ENCODE peak calls at places on chromosomes 2 and 18, in six cellular contexts. One of them, this sample, is unnamed.

GRCh38 chr2:224946911-224947310 is 95.4 kb downstream of the DOCK10 start:
- DNase-seq in Peyer's patch: no peak
- DNase-seq in mucosa of descending colon: no peak
- DNase-seq in suprapubic skin: no peak
- DNase-seq in CD8-positive, alpha-beta T cell: no peak
- DNase-seq in NB4: peak
- DNase-seq in this sample: peak

GRCh38 chr2:71930073-71930681 is 217.5 kb downstream of the CYP26B1 start:
- DNase-seq in NB4: no peak
- DNase-seq in CD8-positive, alpha-beta T cell: peak
- DNase-seq in suprapubic skin: no peak
- DNase-seq in Peyer's patch: peak
- DNase-seq in mucosa of descending colon: peak
- DNase-seq in this sample: no peak

GRCh38 chr2:183866666-183867065 is 731.7 kb upstream of the ZNF804A start:
- DNase-seq in suprapubic skin: no peak
- DNase-seq in NB4: no peak
- DNase-seq in mucosa of descending colon: no peak
- DNase-seq in Peyer's patch: no peak
- DNase-seq in CD8-positive, alpha-beta T cell: no peak
- DNase-seq in this sample: no peak

GRCh38 chr2:200756618-200757321 is 54.9 kb upstream of the BZW1 start:
- DNase-seq in Peyer's patch: peak
- DNase-seq in NB4: peak
- DNase-seq in mucosa of descending colon: peak
- DNase-seq in suprapubic skin: no peak
- DNase-seq in CD8-positive, alpha-beta T cell: no peak
- DNase-seq in this sample: peak

GRCh38 chr2:8926356-8926755 is 77.1 kb downstream of the MBOAT2 start:
- DNase-seq in Peyer's patch: no peak
- DNase-seq in NB4: no peak
- DNase-seq in mucosa of descending colon: no peak
- DNase-seq in suprapubic skin: no peak
- DNase-seq in CD8-positive, alpha-beta T cell: no peak
- DNase-seq in this sample: no peak

GRCh38 chr2:10141736-10142639 is 19.4 kb downstream of the RRM2 start:
- DNase-seq in CD8-positive, alpha-beta T cell: no peak
- DNase-seq in mucosa of descending colon: peak
- DNase-seq in NB4: peak
- DNase-seq in suprapubic skin: no peak
- DNase-seq in Peyer's patch: peak
- DNase-seq in this sample: no peak

GRCh38 chr18:73235491-73235890 is 367.7 kb upstream of the NETO1 start:
- DNase-seq in NB4: no peak
- DNase-seq in mucosa of descending colon: no peak
- DNase-seq in Peyer's patch: no peak
- DNase-seq in CD8-positive, alpha-beta T cell: no peak
- DNase-seq in suprapubic skin: no peak
- DNase-seq in this sample: peak

GRCh38 chr2:219059375-219059724 is 1.4 kb downstream of the IHH start:
- DNase-seq in CD8-positive, alpha-beta T cell: no peak
- DNase-seq in mucosa of descending colon: no peak
- DNase-seq in Peyer's patch: no peak
- DNase-seq in NB4: no peak
- DNase-seq in suprapubic skin: no peak
- DNase-seq in this sample: no peak

GRCh38 chr18:8493141-8493540 is 116.1 kb upstream of the RAB12 start:
- DNase-seq in Peyer's patch: no peak
- DNase-seq in suprapubic skin: no peak
- DNase-seq in CD8-positive, alpha-beta T cell: no peak
- DNase-seq in mucosa of descending colon: no peak
- DNase-seq in NB4: no peak
- DNase-seq in this sample: no peak

GRCh38 chr2:100008960-100009359 is 133.4 kb downstream of the AFF3 start:
- DNase-seq in mucosa of descending colon: no peak
- DNase-seq in suprapubic skin: no peak
- DNase-seq in NB4: peak
- DNase-seq in Peyer's patch: no peak
- DNase-seq in CD8-positive, alpha-beta T cell: no peak
- DNase-seq in this sample: peak

GRCh38 chr18:50247562-50247961 is 18.7 kb downstream of the CFAP53 start:
- DNase-seq in Peyer's patch: no peak
- DNase-seq in CD8-positive, alpha-beta T cell: no peak
- DNase-seq in suprapubic skin: no peak
- DNase-seq in mucosa of descending colon: no peak
- DNase-seq in NB4: no peak
- DNase-seq in this sample: no peak

GRCh38 chr2:138391956-138392355 is 109.6 kb upstream of the SPOPL start:
- DNase-seq in suprapubic skin: no peak
- DNase-seq in mucosa of descending colon: no peak
- DNase-seq in NB4: no peak
- DNase-seq in CD8-positive, alpha-beta T cell: no peak
- DNase-seq in Peyer's patch: no peak
- DNase-seq in this sample: no peak

GRCh38 chr2:4340536-4340935 is 637.2 kb downstream of the DCDC2C start:
- DNase-seq in suprapubic skin: no peak
- DNase-seq in CD8-positive, alpha-beta T cell: no peak
- DNase-seq in Peyer's patch: no peak
- DNase-seq in mucosa of descending colon: no peak
- DNase-seq in NB4: no peak
- DNase-seq in this sample: no peak

GRCh38 chr18:33596178-33596854 is 18.3 kb downstream of the ASXL3 start:
- DNase-seq in NB4: no peak
- DNase-seq in Peyer's patch: no peak
- DNase-seq in suprapubic skin: no peak
- DNase-seq in mucosa of descending colon: no peak
- DNase-seq in CD8-positive, alpha-beta T cell: no peak
- DNase-seq in this sample: peak

GRCh38 chr18:61435064-61435652 is 101.9 kb downstream of the CDH20 start:
- DNase-seq in mucosa of descending colon: peak
- DNase-seq in Peyer's patch: no peak
- DNase-seq in suprapubic skin: no peak
- DNase-seq in CD8-positive, alpha-beta T cell: no peak
- DNase-seq in NB4: peak
- DNase-seq in this sample: no peak

GRCh38 chr2:240225660-240226475 is 85.4 kb upstream of the OTOS start:
- DNase-seq in suprapubic skin: peak
- DNase-seq in NB4: no peak
- DNase-seq in CD8-positive, alpha-beta T cell: no peak
- DNase-seq in mucosa of descending colon: no peak
- DNase-seq in Peyer's patch: peak
- DNase-seq in this sample: no peak

GRCh38 chr2:135226961-135227360 is 174.9 kb downstream of the RAB3GAP1 start:
- DNase-seq in CD8-positive, alpha-beta T cell: no peak
- DNase-seq in suprapubic skin: no peak
- DNase-seq in Peyer's patch: no peak
- DNase-seq in mucosa of descending colon: no peak
- DNase-seq in NB4: no peak
- DNase-seq in this sample: peak

GRCh38 chr2:241219030-241219382 is 30.5 kb downstream of the ANO7 start:
- DNase-seq in suprapubic skin: no peak
- DNase-seq in Peyer's patch: no peak
- DNase-seq in mucosa of descending colon: no peak
- DNase-seq in NB4: no peak
- DNase-seq in CD8-positive, alpha-beta T cell: no peak
- DNase-seq in this sample: no peak

GRCh38 chr2:188443207-188443606 is 151.5 kb downstream of the GULP1 start:
- DNase-seq in Peyer's patch: no peak
- DNase-seq in NB4: no peak
- DNase-seq in CD8-positive, alpha-beta T cell: no peak
- DNase-seq in suprapubic skin: no peak
- DNase-seq in mucosa of descending colon: no peak
- DNase-seq in this sample: peak

GRCh38 chr2:157751462-157752058 is 122.9 kb upstream of the ACVR1C start:
- DNase-seq in suprapubic skin: no peak
- DNase-seq in CD8-positive, alpha-beta T cell: no peak
- DNase-seq in Peyer's patch: peak
- DNase-seq in NB4: peak
- DNase-seq in mucosa of descending colon: peak
- DNase-seq in this sample: peak

GRCh38 chr18:75124551-75124950 is 84.4 kb downstream of the PTGR3 start:
- DNase-seq in suprapubic skin: peak
- DNase-seq in NB4: no peak
- DNase-seq in Peyer's patch: peak
- DNase-seq in CD8-positive, alpha-beta T cell: peak
- DNase-seq in mucosa of descending colon: no peak
- DNase-seq in this sample: no peak

GRCh38 chr2:142286618-142287017 is 155.8 kb upstream of the LRP1B start:
- DNase-seq in CD8-positive, alpha-beta T cell: no peak
- DNase-seq in NB4: peak
- DNase-seq in suprapubic skin: no peak
- DNase-seq in Peyer's patch: no peak
- DNase-seq in mucosa of descending colon: peak
- DNase-seq in this sample: no peak

GRCh38 chr2:177322801-177323261 is 58.3 kb upstream of the NFE2L2 start:
- DNase-seq in mucosa of descending colon: peak
- DNase-seq in NB4: no peak
- DNase-seq in suprapubic skin: no peak
- DNase-seq in CD8-positive, alpha-beta T cell: no peak
- DNase-seq in Peyer's patch: peak
- DNase-seq in this sample: no peak

GRCh38 chr2:191304939-191305875 is 60.0 kb downstream of the MYO1B start:
- DNase-seq in suprapubic skin: peak
- DNase-seq in NB4: no peak
- DNase-seq in mucosa of descending colon: peak
- DNase-seq in CD8-positive, alpha-beta T cell: no peak
- DNase-seq in Peyer's patch: peak
- DNase-seq in this sample: peak

GRCh38 chr2:232534940-232535735 is 4.4 kb upstream of the CHRNG start:
- DNase-seq in suprapubic skin: no peak
- DNase-seq in Peyer's patch: peak
- DNase-seq in CD8-positive, alpha-beta T cell: no peak
- DNase-seq in NB4: no peak
- DNase-seq in mucosa of descending colon: no peak
- DNase-seq in this sample: no peak

GRCh38 chr2:54577035-54577434 is 120.9 kb downstream of the SPTBN1 start:
- DNase-seq in Peyer's patch: peak
- DNase-seq in suprapubic skin: no peak
- DNase-seq in mucosa of descending colon: peak
- DNase-seq in NB4: no peak
- DNase-seq in CD8-positive, alpha-beta T cell: no peak
- DNase-seq in this sample: no peak

GRCh38 chr2:218032336-218033171 is 29.8 kb upstream of the TNS1 start:
- DNase-seq in mucosa of descending colon: no peak
- DNase-seq in CD8-positive, alpha-beta T cell: peak
- DNase-seq in suprapubic skin: peak
- DNase-seq in Peyer's patch: peak
- DNase-seq in NB4: no peak
- DNase-seq in this sample: no peak

GRCh38 chr2:71609958-71610357 is 156.6 kb downstream of the DYSF start:
- DNase-seq in NB4: peak
- DNase-seq in CD8-positive, alpha-beta T cell: no peak
- DNase-seq in mucosa of descending colon: no peak
- DNase-seq in suprapubic skin: no peak
- DNase-seq in Peyer's patch: no peak
- DNase-seq in this sample: peak

GRCh38 chr2:203870481-203870880 is 2.9 kb downstream of the CTLA4 start:
- DNase-seq in NB4: no peak
- DNase-seq in mucosa of descending colon: no peak
- DNase-seq in Peyer's patch: no peak
- DNase-seq in suprapubic skin: no peak
- DNase-seq in CD8-positive, alpha-beta T cell: no peak
- DNase-seq in this sample: no peak

DNA sequence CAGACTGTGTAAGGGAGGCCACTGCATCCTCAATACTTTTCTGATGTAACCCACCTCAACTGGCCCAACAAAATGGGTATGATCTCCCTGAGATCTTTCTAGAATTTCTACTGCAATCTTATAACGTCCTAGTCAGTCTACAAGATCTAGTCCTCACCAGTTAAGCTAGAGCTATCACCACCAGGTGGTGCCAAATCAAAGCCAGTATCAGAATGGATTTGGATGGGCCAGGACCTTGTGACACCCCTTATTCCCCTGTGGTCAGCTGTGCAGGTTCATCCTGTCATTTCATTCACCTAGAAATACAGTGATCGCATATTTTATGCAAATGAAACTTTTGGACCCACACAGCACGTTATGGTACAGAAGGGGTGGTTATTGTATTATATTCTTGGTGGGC is 90.3 kb downstream of the OLA1 start:
- DNase-seq in mucosa of descending colon: peak
- DNase-seq in NB4: peak
- DNase-seq in suprapubic skin: no peak
- DNase-seq in CD8-positive, alpha-beta T cell: no peak
- DNase-seq in Peyer's patch: peak
- DNase-seq in this sample: peak
- TF ChIP-seq CTCF in mucosa of descending colon: no peak
- TF ChIP-seq CTCF in NB4: peak
- TF ChIP-seq CTCF in suprapubic skin: peak
- TF ChIP-seq CTCF in CD8-positive, alpha-beta T cell: no peak
- TF ChIP-seq CTCF in Peyer's patch: peak
- TF ChIP-seq CTCF in this sample: peak

DNA sequence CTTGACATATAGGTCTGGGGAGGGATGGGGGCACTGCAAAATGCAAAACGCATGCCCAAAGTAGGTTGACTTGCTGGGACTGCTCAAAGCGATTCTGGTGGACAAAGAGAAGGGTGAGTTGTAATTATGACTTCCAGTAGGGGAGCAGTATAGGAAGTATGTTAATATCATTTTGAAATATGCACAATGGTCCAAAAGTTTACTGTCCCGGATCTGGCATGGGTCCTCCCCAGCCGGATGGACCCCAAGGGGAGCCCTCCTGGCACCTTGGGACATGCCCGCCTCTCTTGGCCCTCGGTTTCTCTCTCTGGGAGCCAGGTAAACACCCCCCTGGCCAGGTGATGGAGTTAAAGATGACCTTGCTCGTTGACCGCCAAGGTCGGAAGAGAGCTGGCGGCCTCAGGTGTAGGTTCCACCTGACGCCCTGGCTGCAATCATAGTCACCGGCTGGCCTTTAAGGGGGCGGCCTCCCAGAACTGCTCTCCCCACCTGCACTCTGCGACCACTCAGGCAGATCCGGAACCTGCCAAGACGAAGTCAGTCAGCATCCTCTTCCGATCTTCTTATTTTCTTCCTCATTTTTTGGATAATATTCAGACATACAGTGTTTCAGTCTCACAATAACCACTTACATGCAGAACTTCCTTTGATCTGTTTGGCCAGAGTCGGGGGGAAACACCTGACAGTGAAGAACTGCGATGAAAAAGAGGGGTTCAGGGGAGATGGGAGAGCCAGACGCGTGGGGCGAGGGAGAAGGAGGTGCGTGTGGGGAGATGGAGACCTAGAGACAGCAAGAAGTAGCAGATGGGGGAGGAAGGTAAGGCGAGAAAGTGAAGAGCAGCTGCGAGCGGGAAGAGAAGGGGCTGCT is 148.3 kb downstream of the MEIS1 start:
- DNase-seq in suprapubic skin: no peak
- DNase-seq in mucosa of descending colon: no peak
- DNase-seq in Peyer's patch: no peak
- DNase-seq in NB4: no peak
- DNase-seq in CD8-positive, alpha-beta T cell: no peak
- DNase-seq in this sample: no peak
- H3K4me3 ChIP-seq in suprapubic skin: peak
- H3K4me3 ChIP-seq in mucosa of descending colon: no peak
- H3K4me3 ChIP-seq in Peyer's patch: no peak
- H3K4me3 ChIP-seq in NB4: no peak
- H3K4me3 ChIP-seq in CD8-positive, alpha-beta T cell: no peak
- H3K4me3 ChIP-seq in this sample: no peak

GRCh38 chr2:198697218-198697617 is 760.5 kb downstream of the SATB2 start:
- DNase-seq in NB4: peak
- DNase-seq in suprapubic skin: no peak
- DNase-seq in CD8-positive, alpha-beta T cell: no peak
- DNase-seq in Peyer's patch: no peak
- DNase-seq in mucosa of descending colon: peak
- DNase-seq in this sample: no peak
- TF ChIP-seq CTCF in NB4: no peak
- TF ChIP-seq CTCF in suprapubic skin: no peak
- TF ChIP-seq CTCF in CD8-positive, alpha-beta T cell: no peak
- TF ChIP-seq CTCF in Peyer's patch: no peak
- TF ChIP-seq CTCF in mucosa of descending colon: no peak
- TF ChIP-seq CTCF in this sample: no peak

GRCh38 chr2:161245237-161245505 is 63.1 kb upstream of the PSMD14 start:
- DNase-seq in mucosa of descending colon: no peak
- DNase-seq in suprapubic skin: no peak
- DNase-seq in NB4: no peak
- DNase-seq in CD8-positive, alpha-beta T cell: no peak
- DNase-seq in Peyer's patch: no peak
- DNase-seq in this sample: no peak
- H3K4me3 ChIP-seq in mucosa of descending colon: peak
- H3K4me3 ChIP-seq in suprapubic skin: peak
- H3K4me3 ChIP-seq in NB4: no peak
- H3K4me3 ChIP-seq in CD8-positive, alpha-beta T cell: peak
- H3K4me3 ChIP-seq in Peyer's patch: peak
- H3K4me3 ChIP-seq in this sample: no peak

This sample was measured in astrocyte of the spinal cord.